ENCODE peak calls at places on chromosome 7, in eight cellular contexts. One of them, this sample, is unnamed.
A peak's percentile ranks its signal among the peaks of the same experiment; 100 is the strongest.

GRCh38 chr7:151247611-151248176 is 800 bp downstream of the SMARCD3 start:
- DNase-seq in A549: no peak
- DNase-seq in K562: no peak
- DNase-seq in transverse colon: no peak
- DNase-seq in prostate gland: no peak
- DNase-seq in right lobe of liver: no peak
- DNase-seq in stomach: no peak
- DNase-seq in uterus: no peak
- DNase-seq in this sample: no peak

GRCh38 chr7:151923097-151923876 is 33.0 kb upstream of the GALNTL5 start:
- DNase-seq in A549: no peak
- DNase-seq in K562: no peak
- DNase-seq in transverse colon: no peak
- DNase-seq in prostate gland: peak; percentile 84
- DNase-seq in right lobe of liver: no peak
- DNase-seq in stomach: peak; percentile 45
- DNase-seq in uterus: no peak
- DNase-seq in this sample: peak; percentile 41

GRCh38 chr7:65448824-65449504 is 75.3 kb downstream of the ZNF92 start:
- DNase-seq in A549: peak; percentile 1
- DNase-seq in K562: no peak
- DNase-seq in transverse colon: no peak
- DNase-seq in prostate gland: no peak
- DNase-seq in right lobe of liver: no peak
- DNase-seq in stomach: no peak
- DNase-seq in uterus: peak; percentile 41
- DNase-seq in this sample: no peak

GRCh38 chr7:101947899-101948298 is 130.5 kb downstream of the CUX1 start:
- DNase-seq in A549: no peak
- DNase-seq in K562: peak; percentile 43
- DNase-seq in transverse colon: peak; percentile 33
- DNase-seq in prostate gland: no peak
- DNase-seq in right lobe of liver: peak; percentile 80
- DNase-seq in stomach: peak; percentile 77
- DNase-seq in uterus: peak; percentile 85
- DNase-seq in this sample: peak; percentile 74

GRCh38 chr7:127792528-127793342 is 140.7 kb downstream of the SND1 start:
- DNase-seq in A549: peak; percentile 48
- DNase-seq in K562: peak; percentile 57
- DNase-seq in transverse colon: peak; percentile 20
- DNase-seq in prostate gland: no peak
- DNase-seq in right lobe of liver: no peak
- DNase-seq in stomach: peak; percentile 40
- DNase-seq in uterus: no peak
- DNase-seq in this sample: no peak

GRCh38 chr7:150983893-150984368 is 5.8 kb upstream of the KCNH2 start:
- DNase-seq in A549: no peak
- DNase-seq in K562: peak; percentile 81
- DNase-seq in transverse colon: no peak
- DNase-seq in prostate gland: no peak
- DNase-seq in right lobe of liver: no peak
- DNase-seq in stomach: no peak
- DNase-seq in uterus: no peak
- DNase-seq in this sample: no peak

GRCh38 chr7:46752881-46753366 is 829.0 kb downstream of the TNS3 start:
- DNase-seq in A549: peak; percentile 54
- DNase-seq in K562: no peak
- DNase-seq in transverse colon: no peak
- DNase-seq in prostate gland: no peak
- DNase-seq in right lobe of liver: no peak
- DNase-seq in stomach: no peak
- DNase-seq in uterus: peak; percentile 28
- DNase-seq in this sample: no peak

GRCh38 chr7:138125119-138125518 is 48.9 kb downstream of the AKR1D1 start:
- DNase-seq in A549: peak; percentile 9
- DNase-seq in K562: no peak
- DNase-seq in transverse colon: no peak
- DNase-seq in prostate gland: no peak
- DNase-seq in right lobe of liver: no peak
- DNase-seq in stomach: no peak
- DNase-seq in uterus: no peak
- DNase-seq in this sample: no peak

GRCh38 chr7:877312-878232 is 1.2 kb downstream of the GET4 start:
- DNase-seq in A549: no peak
- DNase-seq in K562: peak; percentile 84
- DNase-seq in transverse colon: peak; percentile 48
- DNase-seq in prostate gland: no peak
- DNase-seq in right lobe of liver: peak; percentile 61
- DNase-seq in stomach: peak; percentile 56
- DNase-seq in uterus: peak; percentile 47
- DNase-seq in this sample: peak; percentile 66

GRCh38 chr7:122416316-122416925 is 111.9 kb upstream of the FEZF1 start:
- DNase-seq in A549: no peak
- DNase-seq in K562: no peak
- DNase-seq in transverse colon: no peak
- DNase-seq in prostate gland: no peak
- DNase-seq in right lobe of liver: no peak
- DNase-seq in stomach: no peak
- DNase-seq in uterus: no peak
- DNase-seq in this sample: no peak

DNA sequence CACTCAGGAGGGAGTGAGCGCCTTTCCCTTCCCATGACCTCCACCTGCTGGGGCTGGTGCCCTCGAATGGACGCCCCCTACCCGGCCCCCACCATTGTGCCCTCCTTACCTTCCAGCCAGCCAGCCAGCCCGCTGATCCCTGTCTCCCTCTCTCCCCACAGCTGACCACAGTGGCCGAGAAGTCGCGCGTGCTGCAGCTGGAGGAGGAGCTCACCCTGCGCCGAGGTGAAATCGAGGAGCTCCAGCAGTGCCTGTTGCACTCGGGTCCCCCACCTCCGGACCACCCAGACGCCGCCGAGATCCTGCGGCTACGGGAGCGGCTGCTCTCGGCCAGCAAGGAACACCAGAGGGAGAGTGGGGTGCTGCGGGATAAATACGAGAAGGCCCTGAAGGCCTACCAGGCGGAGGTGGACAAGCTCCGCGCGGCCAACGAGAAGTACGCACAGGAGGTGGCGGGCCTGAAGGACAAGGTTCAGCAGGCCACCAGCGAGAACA is 77.9 kb upstream of the GTF2IRD1 start:
- DNase-seq in A549: no peak
- DNase-seq in K562: no peak
- DNase-seq in transverse colon: no peak
- DNase-seq in prostate gland: no peak
- DNase-seq in right lobe of liver: no peak
- DNase-seq in stomach: no peak
- DNase-seq in uterus: no peak
- DNase-seq in this sample: no peak
- TF ChIP-seq POLR2A in A549: no peak
- TF ChIP-seq POLR2A in K562: no peak
- TF ChIP-seq POLR2A in transverse colon: no peak
- TF ChIP-seq POLR2A in prostate gland: no peak
- TF ChIP-seq POLR2A in right lobe of liver: no peak
- TF ChIP-seq POLR2A in stomach: no peak
- TF ChIP-seq POLR2A in uterus: no peak
- TF ChIP-seq POLR2A in this sample: no peak

DNA sequence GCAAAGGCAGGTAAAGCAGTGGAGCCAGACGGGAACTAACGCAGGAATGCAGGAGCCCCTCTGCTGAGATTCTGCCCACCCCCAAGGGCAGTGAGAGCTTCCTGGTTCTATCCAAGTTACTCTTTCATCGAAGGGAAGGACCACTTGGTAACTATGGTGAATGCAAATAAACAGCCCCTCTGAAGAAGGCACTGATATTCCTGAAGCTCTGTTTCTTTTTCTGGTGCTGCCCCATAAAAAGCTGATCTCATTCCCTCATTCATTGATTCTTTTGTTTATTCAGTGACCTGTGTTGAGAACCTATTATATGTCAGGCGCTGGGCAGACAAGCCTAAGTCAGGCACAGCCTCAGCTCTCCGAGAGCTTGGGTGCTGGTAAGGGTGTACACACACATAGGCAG is 217.3 kb downstream of the SNX10 start:
- DNase-seq in A549: no peak
- DNase-seq in K562: no peak
- DNase-seq in transverse colon: no peak
- DNase-seq in prostate gland: no peak
- DNase-seq in right lobe of liver: no peak
- DNase-seq in stomach: no peak
- DNase-seq in uterus: no peak
- DNase-seq in this sample: no peak
- H3K27ac ChIP-seq in A549: no peak overlapping the region
- H3K27ac ChIP-seq in K562: no peak overlapping the region
- H3K27ac ChIP-seq in transverse colon: no peak overlapping the region
- H3K27ac ChIP-seq in prostate gland: no peak overlapping the region
- H3K27ac ChIP-seq in right lobe of liver: no peak overlapping the region
- H3K27ac ChIP-seq in stomach: no peak overlapping the region
- H3K27ac ChIP-seq in uterus: no peak overlapping the region
- H3K27ac ChIP-seq in this sample: no peak overlapping the region

DNA sequence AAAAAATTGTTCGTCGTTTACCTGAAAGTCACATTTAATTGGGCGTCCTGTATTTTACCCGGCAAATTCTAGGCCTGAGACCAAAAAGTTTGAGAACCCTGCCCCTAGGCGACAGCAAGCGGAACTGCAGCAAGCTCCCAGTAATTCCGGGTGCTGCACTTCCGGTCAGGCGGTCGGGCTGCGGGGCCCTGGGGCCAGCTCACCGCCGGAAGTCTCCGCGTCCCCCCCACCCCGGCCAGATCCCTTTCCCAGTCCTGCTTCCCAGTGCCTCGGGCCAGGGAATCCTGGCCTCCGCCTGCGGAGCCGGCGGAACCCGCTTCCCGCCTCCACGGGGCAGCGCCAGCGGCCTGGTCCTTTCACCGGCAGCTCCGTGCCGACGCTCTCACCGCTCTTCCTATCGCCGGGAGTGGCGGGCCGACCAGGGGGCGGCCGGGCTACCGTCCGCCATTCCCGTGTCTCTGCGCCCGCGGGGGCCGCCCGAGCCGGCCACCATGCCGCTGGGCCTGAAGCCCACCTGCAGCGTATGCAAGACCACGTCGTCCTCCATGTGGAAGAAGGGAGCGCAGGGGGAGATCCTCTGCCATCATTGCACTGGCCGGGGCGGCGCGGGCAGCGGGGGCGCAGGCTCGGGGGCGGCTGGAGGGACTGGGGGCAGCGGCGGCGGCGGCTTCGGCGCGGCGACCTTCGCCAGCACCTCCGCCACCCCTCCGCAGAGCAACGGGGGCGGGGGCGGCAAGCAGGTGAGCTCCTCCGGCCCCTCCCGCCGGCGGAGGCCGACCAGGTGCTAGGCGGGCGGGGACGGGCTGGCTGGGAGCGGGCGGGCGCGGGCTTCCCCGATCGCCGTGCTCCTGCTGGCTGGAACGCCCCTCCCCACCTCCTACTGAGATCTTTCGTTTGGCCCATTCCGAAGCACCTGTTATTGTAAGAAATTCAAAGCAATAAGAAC is at the start of gene GATAD1:
- DNase-seq in A549: peak; percentile 94
- DNase-seq in K562: peak; percentile 98
- DNase-seq in transverse colon: peak; percentile 93
- DNase-seq in prostate gland: peak; percentile 93
- DNase-seq in right lobe of liver: peak; percentile 95
- DNase-seq in stomach: peak; percentile 92
- DNase-seq in uterus: peak; percentile 90
- DNase-seq in this sample: peak; percentile 95
- TF ChIP-seq POLR2A in A549: peak; percentile 76
- TF ChIP-seq POLR2A in K562: peak; percentile 95
- TF ChIP-seq POLR2A in transverse colon: peak; percentile 87
- TF ChIP-seq POLR2A in prostate gland: peak; percentile 78
- TF ChIP-seq POLR2A in right lobe of liver: peak; percentile 79
- TF ChIP-seq POLR2A in stomach: peak; percentile 9
- TF ChIP-seq POLR2A in uterus: peak; percentile 79
- TF ChIP-seq POLR2A in this sample: peak; percentile 66

GRCh38 chr7:98134420-98134819 is 27.8 kb downstream of the LMTK2 start:
- DNase-seq in A549: no peak
- DNase-seq in K562: no peak
- DNase-seq in transverse colon: no peak
- DNase-seq in prostate gland: no peak
- DNase-seq in right lobe of liver: no peak
- DNase-seq in stomach: no peak
- DNase-seq in uterus: no peak
- DNase-seq in this sample: no peak

GRCh38 chr7:98133621-98134266 is 27.1 kb downstream of the LMTK2 start:
- DNase-seq in A549: peak; percentile 19
- DNase-seq in K562: no peak
- DNase-seq in transverse colon: no peak
- DNase-seq in prostate gland: no peak
- DNase-seq in right lobe of liver: no peak
- DNase-seq in stomach: no peak
- DNase-seq in uterus: no peak
- DNase-seq in this sample: no peak

GRCh38 chr7:98135984-98136383 is 29.3 kb downstream of the LMTK2 start:
- DNase-seq in A549: no peak
- DNase-seq in K562: no peak
- DNase-seq in transverse colon: no peak
- DNase-seq in prostate gland: peak; percentile 43
- DNase-seq in right lobe of liver: no peak
- DNase-seq in stomach: no peak
- DNase-seq in uterus: no peak
- DNase-seq in this sample: no peak

GRCh38 chr7:98130959-98131358 is 24.3 kb downstream of the LMTK2 start:
- DNase-seq in A549: no peak
- DNase-seq in K562: no peak
- DNase-seq in transverse colon: no peak
- DNase-seq in prostate gland: no peak
- DNase-seq in right lobe of liver: no peak
- DNase-seq in stomach: no peak
- DNase-seq in uterus: no peak
- DNase-seq in this sample: no peak

DNA sequence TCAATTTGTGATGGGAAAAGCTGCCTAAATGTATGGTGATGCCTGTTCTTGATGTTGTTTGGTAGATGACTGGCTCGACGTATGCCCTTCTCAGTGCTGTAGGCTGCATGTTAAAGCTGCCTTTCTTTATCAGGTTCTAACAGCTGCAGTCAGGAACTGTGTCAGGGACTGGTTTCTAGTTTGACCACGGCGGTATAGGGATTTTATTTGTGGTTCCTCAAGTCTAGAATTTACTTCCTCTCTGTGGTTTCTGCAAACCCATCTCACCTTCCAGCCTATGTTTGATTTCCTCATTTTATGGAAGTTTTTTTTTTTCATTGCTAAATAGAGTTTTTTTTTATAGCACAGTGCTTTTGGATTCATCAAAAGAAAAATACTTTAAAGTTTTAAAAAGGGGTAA is 26.5 kb downstream of the LMTK2 start:
- DNase-seq in A549: no peak
- DNase-seq in K562: no peak
- DNase-seq in transverse colon: peak; percentile 22
- DNase-seq in prostate gland: no peak
- DNase-seq in right lobe of liver: no peak
- DNase-seq in stomach: no peak
- DNase-seq in uterus: no peak
- DNase-seq in this sample: no peak
- H3K27ac ChIP-seq in A549: peak overlapping the region; percentile 84
- H3K27ac ChIP-seq in K562: peak overlapping the region; percentile 32
- H3K27ac ChIP-seq in transverse colon: peak overlapping the region; percentile 83
- H3K27ac ChIP-seq in prostate gland: no peak overlapping the region
- H3K27ac ChIP-seq in right lobe of liver: peak overlapping the region; percentile 82
- H3K27ac ChIP-seq in stomach: peak overlapping the region; percentile 12
- H3K27ac ChIP-seq in uterus: no peak overlapping the region
- H3K27ac ChIP-seq in this sample: no peak overlapping the region